ENCODE peak calls at places on chromosomes 1 and 21, in four cellular contexts. One of them, this sample, is unnamed. For H3K4me1, the result is how much of the 10 kb centered on the place peaks cover.

GRCh38 chr1:33762099-33762830 is 101.6 kb upstream of the HMGB4 start:
- DNase-seq in IMR-90: peak
- DNase-seq in right lobe of liver: no peak
- DNase-seq in A549: no peak
- DNase-seq in this sample: no peak

GRCh38 chr1:8520483-8520966 is 202.6 kb downstream of the SLC45A1 start:
- DNase-seq in IMR-90: no peak
- DNase-seq in right lobe of liver: no peak
- DNase-seq in A549: no peak
- DNase-seq in this sample: no peak

GRCh38 chr1:44628962-44629756 is 45.1 kb downstream of the TMEM53 start:
- DNase-seq in IMR-90: peak
- DNase-seq in right lobe of liver: no peak
- DNase-seq in A549: peak
- DNase-seq in this sample: peak

GRCh38 chr1:3717715-3718601 is 34.3 kb upstream of the CCDC27 start:
- DNase-seq in IMR-90: no peak
- DNase-seq in right lobe of liver: no peak
- DNase-seq in A549: no peak
- DNase-seq in this sample: no peak

GRCh38 chr1:3304255-3304654 is 150.2 kb upstream of the ARHGEF16 start:
- DNase-seq in IMR-90: no peak
- DNase-seq in right lobe of liver: no peak
- DNase-seq in A549: no peak
- DNase-seq in this sample: no peak

GRCh38 chr1:58584082-58584895 is 7.2 kb upstream of the TACSTD2 start:
- DNase-seq in IMR-90: peak
- DNase-seq in right lobe of liver: no peak
- DNase-seq in A549: peak
- DNase-seq in this sample: peak

GRCh38 chr1:182357913-182358312 is 33.7 kb downstream of the GLUL start:
- DNase-seq in IMR-90: no peak
- DNase-seq in right lobe of liver: no peak
- DNase-seq in A549: no peak
- DNase-seq in this sample: no peak

GRCh38 chr1:194076646-194077045 is 890.2 kb upstream of the B3GALT2 start:
- DNase-seq in IMR-90: peak
- DNase-seq in right lobe of liver: no peak
- DNase-seq in A549: no peak
- DNase-seq in this sample: no peak

GRCh38 chr1:210755991-210756669 is 377.8 kb downstream of the KCNH1 start:
- DNase-seq in IMR-90: no peak
- DNase-seq in right lobe of liver: no peak
- DNase-seq in A549: no peak
- DNase-seq in this sample: no peak

GRCh38 chr1:114456586-114456985 is 54.4 kb downstream of the TRIM33 start:
- DNase-seq in IMR-90: no peak
- DNase-seq in right lobe of liver: no peak
- DNase-seq in A549: no peak
- DNase-seq in this sample: no peak

GRCh38 chr1:114453361-114453784 is 57.6 kb downstream of the TRIM33 start:
- DNase-seq in IMR-90: no peak
- DNase-seq in right lobe of liver: peak
- DNase-seq in A549: no peak
- DNase-seq in this sample: no peak

GRCh38 chr1:114454539-114454938 is 56.5 kb downstream of the TRIM33 start:
- DNase-seq in IMR-90: no peak
- DNase-seq in right lobe of liver: peak
- DNase-seq in A549: no peak
- DNase-seq in this sample: no peak

GRCh38 chr1:114457675-114458074 is 53.3 kb downstream of the TRIM33 start:
- DNase-seq in IMR-90: no peak
- DNase-seq in right lobe of liver: no peak
- DNase-seq in A549: no peak
- DNase-seq in this sample: no peak

DNA sequence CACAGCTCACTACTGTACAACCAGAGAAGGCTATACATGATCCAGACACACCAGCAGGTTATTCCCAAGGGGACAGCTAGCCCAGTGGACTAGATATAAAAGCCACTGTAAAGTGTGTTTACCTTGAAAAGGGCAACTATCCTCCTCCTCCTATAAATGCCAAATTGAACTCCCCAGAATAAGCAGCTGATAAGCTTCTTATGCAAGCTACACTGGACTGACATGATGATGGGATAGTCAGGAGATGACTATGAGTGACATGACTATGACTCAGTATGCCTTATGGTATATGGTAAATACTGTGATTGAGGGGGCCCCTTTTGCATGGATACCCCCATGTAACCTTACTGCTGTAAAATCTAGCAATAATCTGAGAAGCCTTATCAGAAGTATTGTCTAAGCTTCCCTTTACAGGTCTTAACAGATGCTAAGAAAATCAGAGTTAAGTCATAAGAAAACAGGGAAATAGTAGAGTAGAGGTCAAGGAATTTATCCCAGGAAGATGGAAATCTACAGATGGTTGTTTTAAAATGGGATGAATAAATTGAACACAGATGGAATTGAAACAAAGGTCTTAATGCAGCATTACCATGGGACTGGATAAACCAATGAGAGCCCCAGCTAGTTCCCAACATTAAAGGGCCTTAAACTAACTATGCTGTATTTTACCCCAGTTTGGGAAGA is 55.8 kb downstream of the TRIM33 start:
- DNase-seq in IMR-90: peak
- DNase-seq in right lobe of liver: no peak
- DNase-seq in A549: no peak
- DNase-seq in this sample: peak
- TF ChIP-seq CTCF in IMR-90: no peak
- TF ChIP-seq CTCF in right lobe of liver: no peak
- TF ChIP-seq CTCF in A549: no peak
- TF ChIP-seq CTCF in this sample: no peak

GRCh38 chr1:179034720-179035119 is 9.0 kb downstream of the FAM20B start:
- DNase-seq in IMR-90: peak
- DNase-seq in right lobe of liver: no peak
- DNase-seq in A549: no peak
- DNase-seq in this sample: peak
- H3K4me1 ChIP-seq in IMR-90: under half
- H3K4me1 ChIP-seq in right lobe of liver: under half
- H3K4me1 ChIP-seq in A549: half or more
- H3K4me1 ChIP-seq in this sample: under half

GRCh38 chr1:149936992-149937705 is 470 bp upstream of the MTMR11 start:
- DNase-seq in IMR-90: peak
- DNase-seq in right lobe of liver: no peak
- DNase-seq in A549: peak
- DNase-seq in this sample: peak
- TF ChIP-seq CTCF in IMR-90: peak
- TF ChIP-seq CTCF in right lobe of liver: no peak
- TF ChIP-seq CTCF in A549: no peak
- TF ChIP-seq CTCF in this sample: peak

DNA sequence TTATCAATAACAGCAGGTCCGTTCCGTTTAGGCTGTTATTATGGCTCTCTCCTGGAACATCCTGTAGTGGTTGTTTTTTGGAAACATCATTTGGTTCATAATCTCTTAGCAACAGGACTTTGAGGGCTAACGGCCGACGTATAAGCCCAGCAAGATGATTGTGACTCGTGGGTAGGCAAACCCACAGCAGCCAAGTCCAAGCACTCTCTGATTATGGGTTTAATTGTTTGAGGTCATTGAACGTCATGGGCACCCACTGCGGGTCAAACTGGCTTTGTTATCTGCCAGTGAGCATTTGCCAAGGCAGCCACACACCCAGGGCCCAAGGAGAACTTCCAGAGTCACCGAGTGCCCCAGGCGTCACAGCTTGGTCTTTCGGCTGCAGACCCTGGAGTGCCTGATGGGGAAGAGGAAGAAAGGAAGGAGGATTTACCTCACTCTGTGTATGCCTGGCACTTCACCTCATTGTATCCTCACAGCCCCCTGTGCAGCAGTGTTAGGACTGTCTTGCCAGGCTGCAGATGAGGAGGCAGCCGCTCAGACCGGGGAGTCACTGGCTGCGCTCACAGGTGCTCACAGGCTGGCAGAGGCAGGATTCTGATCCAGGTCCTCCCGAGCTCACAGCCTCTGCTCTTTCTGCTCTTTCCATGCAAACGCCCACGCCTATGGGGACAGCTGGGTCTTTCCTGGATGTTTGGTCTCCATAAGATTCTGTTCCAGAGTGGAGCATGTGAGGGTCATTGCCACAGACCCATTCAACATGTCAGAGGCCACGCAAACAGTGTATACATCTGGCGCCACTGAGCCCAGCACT is 30.8 kb upstream of the EPS8L3 start:
- DNase-seq in IMR-90: no peak
- DNase-seq in right lobe of liver: peak
- DNase-seq in A549: no peak
- DNase-seq in this sample: peak
- H3K4me1 ChIP-seq in IMR-90: under half
- H3K4me1 ChIP-seq in right lobe of liver: under half
- H3K4me1 ChIP-seq in A549: half or more
- H3K4me1 ChIP-seq in this sample: under half

DNA sequence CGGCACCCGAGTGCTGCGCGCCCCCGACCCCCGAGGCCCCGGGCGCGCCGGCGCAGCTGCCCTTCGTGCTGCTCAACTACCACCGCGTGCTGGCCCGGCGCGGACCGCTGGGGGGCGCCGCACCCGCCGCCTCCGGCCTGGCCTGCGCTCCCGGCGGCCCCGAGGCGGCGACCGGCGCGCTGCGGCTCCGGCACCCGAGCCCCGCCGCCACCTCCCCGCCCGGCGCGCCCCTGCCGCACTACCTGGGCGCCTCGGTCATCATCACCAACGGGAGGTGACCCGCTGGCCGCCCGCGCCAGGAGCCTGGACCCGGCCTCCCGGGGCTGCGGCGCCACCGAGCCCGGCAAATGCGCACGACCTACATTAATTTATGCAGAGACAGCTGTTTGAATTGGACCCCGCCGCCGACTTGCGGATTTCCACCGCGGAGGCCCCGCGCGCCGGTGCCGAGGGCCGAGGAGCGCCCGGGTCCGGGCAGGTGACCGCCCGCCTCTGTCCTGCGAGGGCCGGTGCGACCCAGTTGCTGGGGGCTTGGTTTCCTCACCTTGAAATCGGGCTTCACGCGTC is 49.0 kb downstream of the SIM2 start:
- DNase-seq in IMR-90: peak
- DNase-seq in right lobe of liver: peak
- DNase-seq in A549: no peak
- DNase-seq in this sample: no peak
- TF ChIP-seq CTCF in IMR-90: peak
- TF ChIP-seq CTCF in right lobe of liver: peak
- TF ChIP-seq CTCF in A549: no peak
- TF ChIP-seq CTCF in this sample: no peak

GRCh38 chr1:6035719-6036118 is 10.0 kb upstream of the KCNAB2 start:
- DNase-seq in IMR-90: no peak
- DNase-seq in right lobe of liver: no peak
- DNase-seq in A549: no peak
- DNase-seq in this sample: no peak
- H3K4me1 ChIP-seq in IMR-90: under half
- H3K4me1 ChIP-seq in right lobe of liver: under half
- H3K4me1 ChIP-seq in A549: under half
- H3K4me1 ChIP-seq in this sample: under half

DNA sequence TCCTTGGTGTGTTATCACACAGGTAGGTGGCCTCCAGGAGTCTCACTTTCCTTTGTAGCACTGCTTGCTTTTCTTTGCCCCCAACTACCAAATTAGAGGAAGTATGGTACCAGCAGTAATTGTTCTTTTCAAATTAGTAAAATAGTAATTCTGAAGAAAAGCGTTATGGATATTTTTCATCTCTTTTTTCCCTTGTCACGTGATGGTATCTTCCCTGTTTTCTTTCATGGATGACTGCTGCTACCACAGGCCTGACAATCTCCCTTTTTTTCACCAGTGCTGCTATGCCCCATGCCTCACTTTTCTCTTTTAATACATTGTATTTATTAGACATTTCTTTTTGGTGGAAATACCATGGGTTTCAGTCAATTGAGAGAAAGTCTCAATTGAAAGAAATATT is 3.3 kb downstream of the ZBTB37 start:
- DNase-seq in IMR-90: no peak
- DNase-seq in right lobe of liver: no peak
- DNase-seq in A549: no peak
- DNase-seq in this sample: no peak
- TF ChIP-seq CTCF in IMR-90: no peak
- TF ChIP-seq CTCF in right lobe of liver: no peak
- TF ChIP-seq CTCF in A549: no peak
- TF ChIP-seq CTCF in this sample: no peak

GRCh38 chr21:34609244-34609950 is 5.5 kb downstream of the RCAN1 start:
- DNase-seq in IMR-90: no peak
- DNase-seq in right lobe of liver: no peak
- DNase-seq in A549: no peak
- DNase-seq in this sample: no peak

GRCh38 chr21:34604556-34604955 is 10.4 kb downstream of the RCAN1 start:
- DNase-seq in IMR-90: no peak
- DNase-seq in right lobe of liver: no peak
- DNase-seq in A549: no peak
- DNase-seq in this sample: no peak

GRCh38 chr21:34603710-34604057 is 11.2 kb downstream of the RCAN1 start:
- DNase-seq in IMR-90: no peak
- DNase-seq in right lobe of liver: no peak
- DNase-seq in A549: no peak
- DNase-seq in this sample: no peak

GRCh38 chr21:34606051-34606450 is 8.9 kb downstream of the RCAN1 start:
- DNase-seq in IMR-90: no peak
- DNase-seq in right lobe of liver: no peak
- DNase-seq in A549: no peak
- DNase-seq in this sample: no peak

GRCh38 chr21:34606621-34607020 is 8.3 kb downstream of the RCAN1 start:
- DNase-seq in IMR-90: no peak
- DNase-seq in right lobe of liver: no peak
- DNase-seq in A549: no peak
- DNase-seq in this sample: no peak
- H3K4me1 ChIP-seq in IMR-90: under half
- H3K4me1 ChIP-seq in right lobe of liver: under half
- H3K4me1 ChIP-seq in A549: under half
- H3K4me1 ChIP-seq in this sample: under half